ENCODE peak calls at places on chromosomes 6 and 20, in nine cellular contexts. One of them, this sample, is unnamed.

GRCh38 chr6:54990001-54990400 is 143.4 kb downstream of the FAM83B start:
- DNase-seq in NB4: no peak
- DNase-seq in IMR-90: peak
- DNase-seq in transverse colon: no peak
- DNase-seq in GM12878: no peak
- DNase-seq in breast epithelium: no peak
- DNase-seq in upper lobe of left lung: no peak
- DNase-seq in adrenal gland: no peak
- DNase-seq in uterus: no peak
- DNase-seq in this sample: no peak

GRCh38 chr20:16360668-16361067 is 212.6 kb downstream of the KIF16B start:
- DNase-seq in NB4: no peak
- DNase-seq in IMR-90: no peak
- DNase-seq in transverse colon: no peak
- DNase-seq in GM12878: no peak
- DNase-seq in breast epithelium: no peak
- DNase-seq in upper lobe of left lung: no peak
- DNase-seq in adrenal gland: no peak
- DNase-seq in uterus: no peak
- DNase-seq in this sample: no peak

GRCh38 chr6:30769088-30769852 is 24.9 kb upstream of the IER3 start:
- DNase-seq in NB4: peak
- DNase-seq in IMR-90: peak
- DNase-seq in transverse colon: peak
- DNase-seq in GM12878: no peak
- DNase-seq in breast epithelium: no peak
- DNase-seq in upper lobe of left lung: peak
- DNase-seq in adrenal gland: peak
- DNase-seq in uterus: peak
- DNase-seq in this sample: no peak

GRCh38 chr6:85756982-85757381 is 114.3 kb upstream of the SYNCRIP start:
- DNase-seq in NB4: peak
- DNase-seq in IMR-90: peak
- DNase-seq in transverse colon: no peak
- DNase-seq in GM12878: no peak
- DNase-seq in breast epithelium: no peak
- DNase-seq in upper lobe of left lung: no peak
- DNase-seq in adrenal gland: peak
- DNase-seq in uterus: no peak
- DNase-seq in this sample: no peak

GRCh38 chr6:142913511-142914047 is 31.4 kb downstream of the HIVEP2 start:
- DNase-seq in NB4: peak
- DNase-seq in IMR-90: no peak
- DNase-seq in transverse colon: peak
- DNase-seq in GM12878: peak
- DNase-seq in breast epithelium: no peak
- DNase-seq in upper lobe of left lung: peak
- DNase-seq in adrenal gland: peak
- DNase-seq in uterus: no peak
- DNase-seq in this sample: no peak

GRCh38 chr20:38178065-38178471 is 13.0 kb upstream of the TGM2 start:
- DNase-seq in NB4: peak
- DNase-seq in IMR-90: peak
- DNase-seq in transverse colon: no peak
- DNase-seq in GM12878: no peak
- DNase-seq in breast epithelium: no peak
- DNase-seq in upper lobe of left lung: no peak
- DNase-seq in adrenal gland: no peak
- DNase-seq in uterus: no peak
- DNase-seq in this sample: no peak

GRCh38 chr20:9989066-9989724 is 45.6 kb upstream of the ANKEF1 start:
- DNase-seq in NB4: peak
- DNase-seq in IMR-90: peak
- DNase-seq in transverse colon: no peak
- DNase-seq in GM12878: no peak
- DNase-seq in breast epithelium: no peak
- DNase-seq in upper lobe of left lung: no peak
- DNase-seq in adrenal gland: no peak
- DNase-seq in uterus: no peak
- DNase-seq in this sample: no peak

GRCh38 chr20:50464026-50464724 is 46.0 kb upstream of the PTPN1 start:
- DNase-seq in NB4: peak
- DNase-seq in IMR-90: peak
- DNase-seq in transverse colon: peak
- DNase-seq in GM12878: no peak
- DNase-seq in breast epithelium: no peak
- DNase-seq in upper lobe of left lung: peak
- DNase-seq in adrenal gland: peak
- DNase-seq in uterus: peak
- DNase-seq in this sample: no peak

GRCh38 chr6:138099832-138100231 is 7.4 kb downstream of the PERP start:
- DNase-seq in NB4: no peak
- DNase-seq in IMR-90: peak
- DNase-seq in transverse colon: no peak
- DNase-seq in GM12878: no peak
- DNase-seq in breast epithelium: no peak
- DNase-seq in upper lobe of left lung: no peak
- DNase-seq in adrenal gland: no peak
- DNase-seq in uterus: no peak
- DNase-seq in this sample: no peak

GRCh38 chr20:5786930-5787826 is 37.0 kb downstream of the SHLD1 start:
- DNase-seq in NB4: no peak
- DNase-seq in IMR-90: peak
- DNase-seq in transverse colon: no peak
- DNase-seq in GM12878: no peak
- DNase-seq in breast epithelium: no peak
- DNase-seq in upper lobe of left lung: no peak
- DNase-seq in adrenal gland: peak
- DNase-seq in uterus: no peak
- DNase-seq in this sample: no peak

DNA sequence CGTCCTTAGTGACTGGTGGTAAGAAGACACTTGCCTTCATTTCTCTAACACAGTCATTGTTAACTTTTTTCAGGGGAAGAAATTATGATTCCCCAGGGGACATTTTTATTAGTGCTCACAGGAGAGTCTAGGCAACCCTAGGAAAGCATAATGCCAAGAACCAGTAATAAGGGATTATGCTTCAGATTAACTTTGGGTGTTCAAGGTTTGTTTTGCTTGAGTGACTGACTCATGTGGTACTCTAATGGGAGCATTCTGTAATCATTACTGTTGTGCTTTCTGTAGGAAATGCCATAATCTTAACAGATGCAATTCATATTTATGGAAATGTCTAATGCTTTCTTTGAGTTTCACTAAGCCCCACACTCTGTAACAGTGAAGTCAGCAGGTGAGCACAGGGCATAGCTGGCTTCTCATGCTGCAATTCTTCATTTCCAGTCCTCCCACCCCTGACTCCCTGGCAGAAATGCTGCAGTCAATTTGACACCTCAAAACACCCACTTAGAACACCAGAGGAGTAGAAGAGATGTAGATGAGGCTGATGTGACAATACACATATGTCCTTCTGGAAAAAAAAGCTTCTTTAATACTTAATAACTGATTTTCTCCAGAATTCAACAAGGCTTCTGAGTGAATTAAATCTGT is 263.4 kb upstream of the MAN1A1 start:
- DNase-seq in NB4: no peak
- DNase-seq in IMR-90: peak
- DNase-seq in transverse colon: no peak
- DNase-seq in GM12878: no peak
- DNase-seq in breast epithelium: no peak
- DNase-seq in upper lobe of left lung: no peak
- DNase-seq in adrenal gland: no peak
- DNase-seq in uterus: no peak
- DNase-seq in this sample: no peak
- H3K4me3 ChIP-seq in NB4: no peak
- H3K4me3 ChIP-seq in IMR-90: no peak
- H3K4me3 ChIP-seq in transverse colon: no peak
- H3K4me3 ChIP-seq in GM12878: no peak
- H3K4me3 ChIP-seq in breast epithelium: no peak
- H3K4me3 ChIP-seq in upper lobe of left lung: no peak
- H3K4me3 ChIP-seq in adrenal gland: no peak
- H3K4me3 ChIP-seq in uterus: no peak
- H3K4me3 ChIP-seq in this sample: no peak

DNA sequence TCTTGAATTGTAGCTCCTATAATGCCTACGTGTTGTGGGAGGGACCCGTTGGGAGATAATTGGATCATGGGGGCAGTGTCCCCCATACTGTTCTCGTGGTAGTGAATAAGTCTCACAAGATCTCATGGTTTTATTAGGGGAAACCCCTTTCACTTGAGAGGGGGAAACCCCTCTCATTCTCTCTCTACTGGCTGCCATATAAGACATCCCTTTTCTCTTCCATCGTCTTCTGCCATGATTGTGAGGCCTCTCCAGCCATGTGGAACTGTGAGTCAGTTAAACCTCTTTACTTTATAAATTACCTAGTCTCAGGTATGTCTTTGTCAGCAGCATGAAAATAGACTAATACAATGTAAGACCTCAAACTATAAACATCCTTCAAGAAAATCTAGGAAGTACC is 23.1 kb downstream of the PAQR8 start:
- DNase-seq in NB4: no peak
- DNase-seq in IMR-90: no peak
- DNase-seq in transverse colon: no peak
- DNase-seq in GM12878: no peak
- DNase-seq in breast epithelium: no peak
- DNase-seq in upper lobe of left lung: no peak
- DNase-seq in adrenal gland: no peak
- DNase-seq in uterus: no peak
- DNase-seq in this sample: no peak
- TF ChIP-seq POLR2A in NB4: no peak
- TF ChIP-seq POLR2A in IMR-90: no peak
- TF ChIP-seq POLR2A in transverse colon: no peak
- TF ChIP-seq POLR2A in GM12878: no peak
- TF ChIP-seq POLR2A in breast epithelium: no peak
- TF ChIP-seq POLR2A in upper lobe of left lung: no peak
- TF ChIP-seq POLR2A in adrenal gland: no peak
- TF ChIP-seq POLR2A in uterus: no peak
- TF ChIP-seq POLR2A in this sample: no peak

GRCh38 chr6:28803337-28803709 is 120.5 kb downstream of the TRIM27 start:
- DNase-seq in NB4: peak
- DNase-seq in IMR-90: no peak
- DNase-seq in transverse colon: no peak
- DNase-seq in GM12878: no peak
- DNase-seq in breast epithelium: no peak
- DNase-seq in upper lobe of left lung: no peak
- DNase-seq in adrenal gland: no peak
- DNase-seq in uterus: no peak
- DNase-seq in this sample: no peak

GRCh38 chr6:28808383-28808782 is 115.4 kb downstream of the TRIM27 start:
- DNase-seq in NB4: no peak
- DNase-seq in IMR-90: no peak
- DNase-seq in transverse colon: no peak
- DNase-seq in GM12878: no peak
- DNase-seq in breast epithelium: no peak
- DNase-seq in upper lobe of left lung: no peak
- DNase-seq in adrenal gland: no peak
- DNase-seq in uterus: no peak
- DNase-seq in this sample: no peak

GRCh38 chr6:28807682-28808280 is 116.0 kb downstream of the TRIM27 start:
- DNase-seq in NB4: peak
- DNase-seq in IMR-90: peak
- DNase-seq in transverse colon: no peak
- DNase-seq in GM12878: no peak
- DNase-seq in breast epithelium: no peak
- DNase-seq in upper lobe of left lung: no peak
- DNase-seq in adrenal gland: no peak
- DNase-seq in uterus: no peak
- DNase-seq in this sample: no peak

DNA sequence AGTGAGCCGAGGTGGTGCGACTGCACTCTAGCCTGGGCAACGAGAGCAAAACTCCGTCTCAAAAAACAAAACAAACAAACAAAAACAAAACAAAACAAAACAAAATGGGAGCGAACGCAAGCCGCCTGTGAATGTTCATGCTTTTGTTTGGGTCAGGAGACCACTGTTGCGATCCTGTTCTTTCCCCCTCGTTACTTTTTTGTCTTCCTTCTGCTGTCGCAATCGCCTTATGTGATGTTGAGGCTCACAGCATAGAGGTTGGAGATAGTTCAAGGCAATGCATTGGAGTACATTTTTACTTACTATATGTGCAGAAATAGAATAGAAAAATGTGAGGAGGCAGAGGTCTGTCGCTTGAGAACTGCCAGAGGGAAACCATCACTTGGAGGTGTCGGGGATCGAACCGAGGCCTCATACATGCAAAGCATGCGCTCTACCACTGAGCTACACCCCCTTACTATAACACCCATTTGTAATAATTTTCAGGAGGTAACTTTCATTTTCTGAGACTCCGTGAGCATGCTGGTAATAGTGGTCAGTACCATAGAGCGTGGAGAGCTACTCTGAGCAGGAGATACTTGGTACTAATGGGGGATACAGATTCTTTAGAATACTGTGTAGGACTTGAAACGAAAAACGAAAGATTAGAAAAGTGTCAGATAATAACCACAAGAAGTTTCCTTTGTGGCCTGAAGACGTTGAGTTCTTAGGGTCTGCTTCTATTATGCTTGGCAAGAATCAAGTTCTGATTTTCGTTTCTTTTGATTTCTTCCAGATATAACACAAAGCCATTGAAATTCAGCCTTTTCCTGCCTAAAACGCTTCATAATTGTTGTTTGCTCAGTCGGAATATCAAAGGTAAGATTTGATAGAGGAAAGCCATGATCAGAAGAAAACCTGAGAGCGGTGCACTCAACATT is 121.1 kb downstream of the TRIM27 start:
- DNase-seq in NB4: peak
- DNase-seq in IMR-90: peak
- DNase-seq in transverse colon: no peak
- DNase-seq in GM12878: no peak
- DNase-seq in breast epithelium: no peak
- DNase-seq in upper lobe of left lung: no peak
- DNase-seq in adrenal gland: no peak
- DNase-seq in uterus: no peak
- DNase-seq in this sample: no peak
- H3K4me3 ChIP-seq in NB4: peak
- H3K4me3 ChIP-seq in IMR-90: no peak
- H3K4me3 ChIP-seq in transverse colon: no peak
- H3K4me3 ChIP-seq in GM12878: no peak
- H3K4me3 ChIP-seq in breast epithelium: no peak
- H3K4me3 ChIP-seq in upper lobe of left lung: no peak
- H3K4me3 ChIP-seq in adrenal gland: no peak
- H3K4me3 ChIP-seq in uterus: no peak
- H3K4me3 ChIP-seq in this sample: no peak

GRCh38 chr20:44479643-44480042 is 4.0 kb downstream of the TTPAL start:
- DNase-seq in NB4: no peak
- DNase-seq in IMR-90: no peak
- DNase-seq in transverse colon: no peak
- DNase-seq in GM12878: no peak
- DNase-seq in breast epithelium: no peak
- DNase-seq in upper lobe of left lung: no peak
- DNase-seq in adrenal gland: no peak
- DNase-seq in uterus: no peak
- DNase-seq in this sample: no peak
- TF ChIP-seq POLR2A in NB4: no peak
- TF ChIP-seq POLR2A in IMR-90: no peak
- TF ChIP-seq POLR2A in transverse colon: no peak
- TF ChIP-seq POLR2A in GM12878: no peak
- TF ChIP-seq POLR2A in breast epithelium: no peak
- TF ChIP-seq POLR2A in upper lobe of left lung: no peak
- TF ChIP-seq POLR2A in adrenal gland: no peak
- TF ChIP-seq POLR2A in uterus: no peak
- TF ChIP-seq POLR2A in this sample: no peak

GRCh38 chr6:57283096-57283495 is 34.3 kb upstream of the PRIM2 start:
- DNase-seq in NB4: no peak
- DNase-seq in IMR-90: no peak
- DNase-seq in transverse colon: no peak
- DNase-seq in GM12878: no peak
- DNase-seq in breast epithelium: no peak
- DNase-seq in upper lobe of left lung: no peak
- DNase-seq in adrenal gland: no peak
- DNase-seq in uterus: no peak
- DNase-seq in this sample: no peak
- H3K4me3 ChIP-seq in NB4: no peak
- H3K4me3 ChIP-seq in IMR-90: no peak
- H3K4me3 ChIP-seq in transverse colon: no peak
- H3K4me3 ChIP-seq in GM12878: no peak
- H3K4me3 ChIP-seq in breast epithelium: no peak
- H3K4me3 ChIP-seq in upper lobe of left lung: no peak
- H3K4me3 ChIP-seq in adrenal gland: no peak
- H3K4me3 ChIP-seq in uterus: no peak
- H3K4me3 ChIP-seq in this sample: no peak